ENCODE peak calls at places on chromosome 3, in ten cellular contexts. I, A, V, B, J, Q, E, T, P and L are unnamed samples.

GRCh38 chr3:109413049-109413448 is 75.7 kb upstream of the DPPA4 start:
- DNase-seq in I (no peak), A (no peak), V (no peak), B (no peak), J (no peak), Q (no peak), E (no peak), T (no peak), P (no peak), L (no peak)

GRCh38 chr3:142007710-142008399 is 131.4 kb downstream of the ATP1B3 start:
- DNase-seq in I (no peak), A (no peak), V (peak; percentile 55), B (no peak), J (no peak), Q (no peak), E (no peak), T (no peak), P (no peak), L (peak; percentile 10)

GRCh38 chr3:61173685-61174084 is 77.6 kb downstream of the FHIT start:
- DNase-seq in I (no peak), A (no peak), V (no peak), B (no peak), J (no peak), Q (no peak), E (no peak), T (no peak), P (peak; percentile 4), L (no peak)

GRCh38 chr3:11784962-11785361 is 61.7 kb downstream of the TAMM41 start:
- DNase-seq in I (no peak), A (no peak), V (no peak), B (no peak), J (no peak), Q (no peak), E (no peak), T (no peak), P (no peak), L (peak; percentile 84)

GRCh38 chr3:183924956-183925355 is 40.3 kb upstream of the PARL start:
- DNase-seq in I (no peak), A (no peak), V (no peak), B (no peak), J (no peak), Q (no peak), E (peak; percentile 19), T (no peak), P (no peak), L (no peak)

GRCh38 chr3:47288966-47289910 is 6.5 kb downstream of the KLHL18 start:
- DNase-seq in I (no peak), A (no peak), V (no peak), B (no peak), J (no peak), Q (no peak), E (no peak), T (no peak), P (no peak), L (no peak)

GRCh38 chr3:105527538-105527937 is 160.8 kb downstream of the ALCAM start:
- DNase-seq in I (no peak), A (no peak), V (no peak), B (no peak), J (no peak), Q (no peak), E (peak; percentile 9), T (no peak), P (no peak), L (no peak)

GRCh38 chr3:123383101-123384053 is 65.5 kb downstream of the ADCY5 start:
- DNase-seq in I (peak; percentile 34), A (no peak), V (peak; percentile 78), B (no peak), J (peak; percentile 79), Q (no peak), E (no peak), T (no peak), P (no peak), L (peak; percentile 23)

GRCh38 chr3:159867372-159867771 is 121.3 kb upstream of the IL12A start:
- DNase-seq in I (no peak), A (no peak), V (no peak), B (no peak), J (no peak), Q (no peak), E (no peak), T (no peak), P (no peak), L (no peak)

GRCh38 chr3:144923051-144923450 is 951.4 kb downstream of the DIPK2A start:
- DNase-seq in I (no peak), A (no peak), V (no peak), B (no peak), J (no peak), Q (no peak), E (no peak), T (no peak), P (peak; percentile 51), L (no peak)

GRCh38 chr3:133896002-133896761 is 500 bp upstream of the RAB6B start:
- DNase-seq in I (peak; percentile 29), A (no peak), V (peak; percentile 68), B (no peak), J (no peak), Q (no peak), E (no peak), T (no peak), P (no peak), L (peak; percentile 30)

GRCh38 chr3:49638445-49638844 is 35.7 kb upstream of the APEH start:
- DNase-seq in I (peak; percentile 33), A (peak; percentile 7), V (no peak), B (no peak), J (peak; percentile 86), Q (no peak), E (peak; percentile 35), T (no peak), P (no peak), L (no peak)

GRCh38 chr3:43035801-43036340 is 56.8 kb downstream of the GASK1A start:
- DNase-seq in I (no peak), A (no peak), V (peak; percentile 35), B (no peak), J (no peak), Q (peak; percentile 9), E (no peak), T (no peak), P (no peak), L (no peak)